ENCODE peak calls at places on chromosomes 2 and 18, in four cellular contexts. F, V, G and B are unnamed samples.

GRCh38 chr2:222813177-222813843 is 47.5 kb upstream of the ACSL3 start:
- DNase-seq in G (no peak), F (no peak), V (no peak), B (no peak)

GRCh38 chr2:160574472-160575140 is 81.0 kb upstream of the RBMS1 start:
- DNase-seq in G (peak; percentile 92), F (peak; percentile 65), V (no peak), B (no peak)

GRCh38 chr18:51514128-51514527 is 316.6 kb upstream of the MEX3C start:
- DNase-seq in G (no peak), F (peak; percentile 36), V (no peak), B (no peak)

GRCh38 chr2:85743304-85743978 is 10.3 kb upstream of the ATOH8 start:
- DNase-seq in V (no peak), F (peak; percentile 47), G (peak; percentile 77), B (no peak)

GRCh38 chr2:56127013-56127772 is 56.6 kb upstream of the CCDC85A start:
- DNase-seq in V (no peak), G (no peak), F (no peak), B (no peak)

GRCh38 chr2:38146302-38146916 is 70.5 kb upstream of the CYP1B1 start:
- DNase-seq in G (peak; percentile 99), F (peak; percentile 65), V (peak; percentile 37), B (no peak)

GRCh38 chr18:33833847-33834246 is 255.8 kb downstream of the ASXL3 start:
- DNase-seq in F (no peak), G (no peak), V (no peak), B (peak; percentile 86)

GRCh38 chr2:222434204-222434603 is 9.9 kb downstream of the SGPP2 start:
- DNase-seq in V (no peak), F (no peak), G (no peak), B (no peak)

GRCh38 chr2:52956115-52956514 is 811.5 kb upstream of the CHAC2 start:
- DNase-seq in G (no peak), V (no peak), F (no peak), B (no peak)

GRCh38 chr2:172283476-172283875 is 143.9 kb upstream of the ITGA6 start:
- DNase-seq in V (no peak), G (peak; percentile 73), F (no peak), B (no peak)

GRCh38 chr2:120473522-120474271 is 127.8 kb downstream of the INHBB start:
- DNase-seq in G (no peak), F (no peak), V (no peak), B (no peak)

GRCh38 chr2:182144039-182144779 is 158.6 kb downstream of the PPP1R1C start:
- DNase-seq in F (no peak), V (no peak), G (peak; percentile 40), B (no peak)

GRCh38 chr2:105782123-105782522 is 37.4 kb downstream of the NCK2 start:
- DNase-seq in G (no peak), V (no peak), F (no peak), B (no peak)

GRCh38 chr2:72673279-72673678 is 152.6 kb downstream of the EXOC6B start:
- DNase-seq in F (peak; percentile 81), G (no peak), V (no peak), B (no peak)

GRCh38 chr2:161857936-161858335 is 216.1 kb downstream of the DPP4 start:
- DNase-seq in V (no peak), F (no peak), G (no peak), B (no peak)

GRCh38 chr2:65421432-65421748 is 11.0 kb downstream of the SPRED2 start:
- DNase-seq in V (no peak), F (no peak), G (no peak), B (no peak)

GRCh38 chr18:24799176-24799575 is 338.7 kb downstream of the HRH4 start:
- DNase-seq in F (no peak), G (no peak), V (no peak), B (no peak)

GRCh38 chr2:55511508-55512124 is 7.9 kb upstream of the CFAP36 start:
- DNase-seq in V (peak; percentile 38), F (peak; percentile 78), G (peak; percentile 43), B (no peak)

GRCh38 chr2:132667716-132668115 is 2.3 kb downstream of the LYPD1 start:
- DNase-seq in G (peak; percentile 67), V (no peak), F (no peak), B (no peak)

GRCh38 chr2:132669854-132670103 is 226 bp downstream of the LYPD1 start:
- DNase-seq in F (peak; percentile 23), G (no peak), V (no peak), B (no peak)

GRCh38 chr2:132668986-132669853 is 785 bp downstream of the LYPD1 start:
- DNase-seq in G (peak; percentile 43), V (no peak), F (peak; percentile 30), B (no peak)

GRCh38 chr2:132670104-132670960 is at the start of gene LYPD1:
- DNase-seq in V (no peak), G (peak; percentile 54), F (peak; percentile 38), B (no peak)

GRCh38 chr2:132668189-132668833 is 1.7 kb downstream of the LYPD1 start:
- DNase-seq in F (peak; percentile 16), V (no peak), G (peak; percentile 67), B (no peak)
- H3K4me2 ChIP-seq in F (peak overlapping the region; percentile 99), V (no peak overlapping the region), G (no peak overlapping the region), B (no peak overlapping the region)

DNA sequence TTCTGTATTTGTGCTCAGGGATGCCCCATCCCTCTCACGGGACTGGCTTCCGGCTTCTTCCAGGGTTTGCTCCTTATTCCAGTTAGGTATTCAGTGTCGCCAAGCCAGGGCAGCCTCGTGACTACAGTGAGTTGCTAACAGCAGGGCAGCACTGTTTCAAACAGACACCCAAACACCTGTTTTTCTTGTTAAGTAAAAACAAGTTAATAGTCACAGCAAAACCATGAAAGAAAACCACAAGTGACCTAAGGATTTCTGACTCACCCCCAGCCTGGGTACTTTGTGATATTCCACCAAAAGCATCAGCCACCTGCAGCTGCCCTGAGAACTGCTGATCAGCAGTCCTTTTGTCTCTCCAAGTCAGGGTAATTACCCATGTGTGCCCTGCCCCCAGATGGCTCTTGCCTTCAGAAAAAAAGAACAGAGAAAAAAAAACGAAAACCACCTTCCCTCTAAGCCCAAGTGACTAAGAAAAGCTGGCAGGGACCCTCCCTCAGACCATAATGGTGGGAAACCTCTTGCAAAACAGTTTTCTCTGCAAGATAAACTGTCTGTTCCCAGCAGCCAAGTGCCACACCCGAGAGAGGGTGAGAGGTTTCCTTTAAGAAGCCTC is 178.2 kb downstream of the ANAPC1 start:
- DNase-seq in G (peak; percentile 98), V (peak; percentile 86), F (peak; percentile 45), B (no peak)
- H3K4me2 ChIP-seq in G (peak overlapping the region; percentile 37), V (peak overlapping the region; percentile 58), F (peak overlapping the region; percentile 51), B (no peak overlapping the region)

DNA sequence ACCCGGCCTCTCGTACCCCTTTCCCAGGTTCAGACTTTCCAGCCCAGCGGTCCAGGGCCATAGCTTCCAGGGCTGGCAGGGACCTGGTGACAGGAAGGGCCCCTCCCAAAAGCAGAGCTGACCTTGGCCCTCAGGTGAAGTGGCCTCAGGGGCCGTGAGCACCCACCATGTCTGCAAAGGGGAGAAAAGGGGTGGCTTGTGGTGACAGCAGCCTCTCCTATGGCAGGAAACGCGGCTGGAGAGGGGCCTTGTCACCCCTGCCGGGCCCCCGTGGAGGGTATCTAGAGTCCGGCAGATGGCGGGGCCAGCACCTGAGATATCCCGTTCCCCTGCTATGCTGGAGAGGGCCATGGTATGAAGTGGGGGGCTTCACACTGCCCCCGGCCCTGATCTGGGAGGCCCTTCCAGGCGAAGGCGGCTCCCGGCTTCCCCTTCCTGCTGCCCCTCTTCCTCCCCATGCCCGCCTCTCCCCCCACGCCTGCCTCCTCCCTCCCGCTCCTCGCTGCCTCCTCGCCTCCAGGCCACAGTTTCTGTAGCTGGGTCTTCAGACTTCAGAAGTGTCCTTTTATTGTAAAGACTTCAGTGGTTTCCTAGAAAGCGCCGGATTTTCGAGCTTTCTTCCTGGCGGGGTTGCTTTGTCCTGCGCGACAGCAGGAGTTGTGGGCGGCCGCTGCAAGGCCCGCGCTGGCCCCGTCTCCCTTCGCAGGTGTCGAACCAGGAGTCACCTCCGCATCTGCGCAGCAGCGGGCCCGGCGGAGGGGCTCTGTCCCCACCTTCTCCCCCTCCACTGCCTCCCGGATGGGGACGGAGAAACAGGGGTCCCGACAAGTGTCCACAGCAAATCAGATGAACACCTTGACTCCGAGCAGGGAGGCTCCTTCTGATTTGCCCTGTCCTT is 240.5 kb upstream of the MYT1L start:
- DNase-seq in G (no peak), V (no peak), F (no peak), B (no peak)
- H3K4me2 ChIP-seq in G (no peak overlapping the region), V (no peak overlapping the region), F (no peak overlapping the region), B (no peak overlapping the region)

GRCh38 chr2:134762508-134762907 is 43.7 kb upstream of the TMEM163 start:
- DNase-seq in F (no peak), V (no peak), G (peak; percentile 59), B (no peak)

GRCh38 chr2:134764164-134764563 is 45.4 kb upstream of the TMEM163 start:
- DNase-seq in F (no peak), G (peak; percentile 40), V (no peak), B (no peak)

GRCh38 chr2:134763164-134763710 is 44.4 kb upstream of the TMEM163 start:
- DNase-seq in V (no peak), F (no peak), G (no peak), B (no peak)

GRCh38 chr2:134766583-134766982 is 47.8 kb upstream of the TMEM163 start:
- DNase-seq in G (no peak), V (no peak), F (no peak), B (no peak)

DNA sequence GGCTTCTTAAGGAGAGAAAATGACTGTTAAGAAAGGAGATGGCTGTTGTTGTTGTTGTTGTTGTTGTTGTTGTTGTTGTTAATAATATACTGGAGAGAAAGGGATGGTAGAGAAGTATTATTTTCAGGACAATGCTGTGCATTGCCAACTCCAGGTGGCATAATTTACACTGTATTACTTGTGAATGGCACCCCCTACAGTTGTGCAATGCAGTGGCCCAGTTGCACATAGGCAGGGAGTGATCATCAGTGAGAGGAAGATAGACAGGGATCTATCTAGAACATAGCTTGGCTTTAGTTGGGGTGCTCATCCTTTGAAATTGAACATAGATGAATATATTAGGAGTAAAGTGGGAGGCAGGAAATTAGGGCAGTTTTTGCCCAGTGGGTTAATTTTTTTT is 47.2 kb upstream of the TMEM163 start:
- DNase-seq in G (no peak), F (no peak), V (no peak), B (peak; percentile 54)
- H3K4me2 ChIP-seq in G (no peak overlapping the region), F (no peak overlapping the region), V (no peak overlapping the region), B (no peak overlapping the region)

GRCh38 chr18:46474487-46475366 is 182.3 kb downstream of the LOXHD1 start:
- DNase-seq in G (no peak), F (no peak), V (no peak), B (no peak)
- H3K4me2 ChIP-seq in G (no peak overlapping the region), F (no peak overlapping the region), V (no peak overlapping the region), B (no peak overlapping the region)

GRCh38 chr18:58254873-58255511 is 211.0 kb downstream of the NEDD4L start:
- DNase-seq in G (no peak), F (no peak), V (no peak), B (no peak)
- H3K4me2 ChIP-seq in G (no peak overlapping the region), F (no peak overlapping the region), V (no peak overlapping the region), B (no peak overlapping the region)